ENCODE peak calls at places on chromosomes 6 and 20, in seven cellular contexts. B is endothelial cell of umbilical vein, E is PC-3, T is neural progenitor cell, S is fibroblast of lung, Q is GM23248, Y is astrocyte. P is an unnamed sample.

GRCh38 chr20:37081717-37082289 is 14.0 kb downstream of the RBL1 start:
- DNase-seq in B (peak; percentile 16), E (no peak), T (peak; percentile 3), S (peak; percentile 6), Q (no peak), Y (no peak), P (no peak)

GRCh38 chr6:138722425-138723371 is 50.9 kb upstream of the CCDC28A start:
- DNase-seq in B (peak; percentile 69), E (peak; percentile 33), T (peak; percentile 3), S (peak; percentile 20), Q (peak; percentile 46), Y (peak; percentile 91), P (peak; percentile 87)

GRCh38 chr20:2006452-2007381 is 12.9 kb upstream of the PDYN start:
- DNase-seq in B (peak; percentile 30), E (peak; percentile 49), T (peak; percentile 78), S (peak; percentile 51), Q (peak; percentile 90), Y (peak; percentile 67), P (peak; percentile 56)

GRCh38 chr20:46013826-46014516 is 5.3 kb downstream of the MMP9 start:
- DNase-seq in B (peak; percentile 31), E (peak; percentile 82), T (peak; percentile 90), S (peak; percentile 37), Q (peak; percentile 70), Y (no peak), P (peak; percentile 51)

GRCh38 chr6:27890351-27891299 is 21.6 kb downstream of the OR2B2 start:
- DNase-seq in B (peak; percentile 94), E (no peak), T (peak; percentile 87), S (peak; percentile 98), Q (peak; percentile 89), Y (peak; percentile 95), P (peak; percentile 94)

GRCh38 chr6:100446922-100447899 is 17.5 kb downstream of the SIM1 start:
- DNase-seq in B (no peak), E (no peak), T (peak; percentile 62), S (no peak), Q (no peak), Y (no peak), P (no peak)

GRCh38 chr6:169029861-169030260 is 223.8 kb downstream of the THBS2 start:
- DNase-seq in B (no peak), E (no peak), T (no peak), S (no peak), Q (no peak), Y (no peak), P (no peak)

GRCh38 chr6:145015739-145016558 is 719.4 kb downstream of the EPM2A start:
- DNase-seq in B (peak; percentile 88), E (peak; percentile 88), T (no peak), S (peak; percentile 91), Q (peak; percentile 95), Y (peak; percentile 96), P (peak; percentile 86)

GRCh38 chr20:59746155-59746554 is 141.8 kb downstream of the PHACTR3 start:
- DNase-seq in B (no peak), E (no peak), T (no peak), S (no peak), Q (no peak), Y (no peak), P (no peak)

GRCh38 chr20:59743767-59744485 is 139.6 kb downstream of the PHACTR3 start:
- DNase-seq in B (no peak), E (peak; percentile 27), T (peak; percentile 16), S (no peak), Q (peak; percentile 14), Y (no peak), P (no peak)

GRCh38 chr20:59745716-59746115 is 141.4 kb downstream of the PHACTR3 start:
- DNase-seq in B (no peak), E (no peak), T (no peak), S (no peak), Q (no peak), Y (no peak), P (no peak)

GRCh38 chr20:59744756-59745155 is 140.4 kb downstream of the PHACTR3 start:
- DNase-seq in B (no peak), E (no peak), T (no peak), S (no peak), Q (no peak), Y (no peak), P (no peak)

GRCh38 chr20:59745201-59745600 is 140.9 kb downstream of the PHACTR3 start:
- DNase-seq in B (no peak), E (no peak), T (no peak), S (no peak), Q (no peak), Y (no peak), P (no peak)
- H3K27me3 ChIP-seq in B (no peaks in the 10 kb centered on the region), E (peaks cover 72% of the 10 kb centered on the region), T (peaks cover 19% of the 10 kb centered on the region), S (no peaks in the 10 kb centered on the region), Q (no peaks in the 10 kb centered on the region), Y (no peaks in the 10 kb centered on the region), P (peaks cover 7% of the 10 kb centered on the region)

GRCh38 chr6:30480536-30481156 is 8.7 kb upstream of the HLA-E start:
- DNase-seq in B (no peak), E (peak; percentile 35), T (no peak), S (no peak), Q (no peak), Y (no peak), P (no peak)
- TF ChIP-seq EZH2 in B (no peak), E (no peak), T (peak; percentile 17), S (no peak), Q (no peak), Y (no peak), P (peak; percentile 33)

GRCh38 chr6:43053545-43054205 is at the start of gene CUL7:
- DNase-seq in B (peak; percentile 95), E (peak; percentile 98), T (peak; percentile 91), S (peak; percentile 96), Q (peak; percentile 99), Y (peak; percentile 91), P (peak; percentile 94)

GRCh38 chr6:43050981-43051380 is 2.7 kb downstream of the CUL7 start:
- DNase-seq in B (no peak), E (no peak), T (no peak), S (no peak), Q (no peak), Y (no peak), P (no peak)

GRCh38 chr6:43052842-43053544 is 658 bp downstream of the CUL7 start:
- DNase-seq in B (peak; percentile 53), E (no peak), T (no peak), S (peak; percentile 29), Q (peak; percentile 67), Y (peak; percentile 12), P (peak; percentile 15)

GRCh38 chr6:43054206-43054943 is 724 bp upstream of the CUL7 start:
- DNase-seq in B (peak; percentile 13), E (no peak), T (no peak), S (no peak), Q (peak; percentile 21), Y (no peak), P (no peak)

DNA sequence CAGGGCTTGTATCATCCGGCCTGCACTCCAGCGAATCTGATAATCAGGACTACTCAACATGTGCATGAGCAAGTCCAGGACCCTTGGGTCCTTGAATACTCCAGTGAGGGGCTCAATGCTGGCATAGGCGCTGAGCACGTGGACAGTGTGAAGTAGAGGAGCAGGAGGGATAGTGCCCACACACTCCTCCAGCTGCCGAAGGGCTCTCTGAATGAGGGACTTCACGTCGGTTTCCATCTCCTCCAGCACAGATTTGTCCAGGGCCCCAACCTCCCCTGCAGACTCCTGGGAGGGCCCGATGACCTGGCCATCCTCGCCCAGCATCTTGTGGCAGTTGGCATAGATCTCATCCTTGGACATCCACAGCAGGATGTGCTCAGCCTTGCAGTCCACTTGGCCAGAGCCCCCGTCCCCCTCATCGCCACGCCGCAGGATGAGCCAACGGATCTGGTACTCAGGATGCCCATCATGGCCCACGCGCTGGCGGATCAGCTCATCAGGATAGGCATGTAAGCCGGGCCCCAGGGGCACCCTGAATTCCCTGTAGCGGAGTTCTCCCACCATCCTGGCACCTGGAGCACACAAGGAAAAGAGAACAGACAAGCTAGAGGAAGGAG is 1.3 kb downstream of the CUL7 start:
- DNase-seq in B (no peak), E (no peak), T (no peak), S (no peak), Q (no peak), Y (no peak), P (no peak)
- H3K9ac ChIP-seq in B (no peak overlapping the region), E (no peak overlapping the region), T (peak overlapping the region; percentile 73), S (no peak overlapping the region), Q (peak overlapping the region; percentile 99), Y (peak overlapping the region; percentile 93), P (no peak overlapping the region)

GRCh38 chr20:63128956-63129355 is 87.0 kb downstream of the YTHDF1 start:
- DNase-seq in B (no peak), E (no peak), T (no peak), S (no peak), Q (no peak), Y (no peak), P (no peak)

GRCh38 chr20:63129376-63129965 is 86.5 kb downstream of the YTHDF1 start:
- DNase-seq in B (no peak), E (peak; percentile 22), T (no peak), S (no peak), Q (no peak), Y (no peak), P (no peak)

GRCh38 chr20:63128367-63128766 is 87.6 kb downstream of the YTHDF1 start:
- DNase-seq in B (no peak), E (no peak), T (no peak), S (no peak), Q (no peak), Y (no peak), P (no peak)

GRCh38 chr20:63130654-63131577 is 85.0 kb downstream of the YTHDF1 start:
- DNase-seq in B (no peak), E (no peak), T (no peak), S (no peak), Q (no peak), Y (no peak), P (no peak)

GRCh38 chr20:63129991-63130653 is 85.8 kb downstream of the YTHDF1 start:
- DNase-seq in B (peak; percentile 76), E (no peak), T (peak; percentile 52), S (no peak), Q (no peak), Y (no peak), P (no peak)
- H3K27me3 ChIP-seq in B (no peaks in the 10 kb centered on the region), E (peaks cover 4% of the 10 kb centered on the region), T (peaks cover 11% of the 10 kb centered on the region), S (no peaks in the 10 kb centered on the region), Q (peaks cover 48% of the 10 kb centered on the region), Y (peaks cover 20% of the 10 kb centered on the region), P (no peaks in the 10 kb centered on the region)

GRCh38 chr6:84773133-84773430 is 8.7 kb upstream of the TBX18 start:
- DNase-seq in B (peak; percentile 49), E (no peak), T (peak; percentile 81), S (no peak), Q (peak; percentile 45), Y (no peak), P (no peak)
- TF ChIP-seq EZH2 in B (peak; percentile 92), E (no peak), T (peak; percentile 7), S (no peak), Q (peak; percentile 96), Y (no peak), P (peak; percentile 23)